ENCODE peak calls at places on chromosome 13, in seven cellular contexts. D is GM12878; N is fibroblast of pulmonary artery; W is GM13977; Y is cardiac muscle cell; S is iPS DF 6.9; I is central memory CD4-positive, alpha-beta T cell. T is an unnamed sample.

GRCh38 chr13:30581582-30581981 is 36.1 kb upstream of the USPL1 start:
- DNase-seq in D (no peak), N (peak; percentile 39), W (peak; percentile 27), Y (peak; percentile 30), S (no peak), I (no peak), T (no peak)

GRCh38 chr13:51158365-51158764 is 47.3 kb upstream of the C13orf42 start:
- DNase-seq in D (no peak), N (no peak), W (no peak), Y (no peak), S (no peak), I (no peak), T (no peak)

GRCh38 chr13:30159446-30159839 is 147.9 kb downstream of the KATNAL1 start:
- DNase-seq in D (no peak), N (peak; percentile 51), W (no peak), Y (no peak), S (no peak), I (no peak), T (no peak)

GRCh38 chr13:80473695-80474094 is 132.8 kb upstream of the SPRY2 start:
- DNase-seq in D (no peak), N (peak; percentile 71), W (no peak), Y (no peak), S (no peak), I (no peak), T (no peak)

GRCh38 chr13:44142911-44143665 is 230.5 kb upstream of the SERP2 start:
- DNase-seq in D (no peak), N (peak; percentile 31), W (no peak), Y (no peak), S (no peak), I (no peak), T (no peak)

GRCh38 chr13:55432814-55433213 is 1707.9 kb upstream of the PRR20A start:
- DNase-seq in D (no peak), N (no peak), W (no peak), Y (no peak), S (no peak), I (no peak), T (no peak)

GRCh38 chr13:112079696-112080095 is 12.7 kb downstream of the SOX1 start:
- DNase-seq in D (no peak), N (peak; percentile 5), W (no peak), Y (no peak), S (no peak), I (no peak), T (no peak)

GRCh38 chr13:48562296-48563066 is 29.6 kb upstream of the RCBTB2 start:
- DNase-seq in D (peak; percentile 98), N (no peak), W (peak; percentile 82), Y (no peak), S (no peak), I (peak; percentile 87), T (no peak)

GRCh38 chr13:30865131-30866009 is 40.7 kb upstream of the MEDAG start:
- DNase-seq in D (no peak), N (peak; percentile 95), W (peak; percentile 78), Y (peak; percentile 90), S (peak; percentile 67), I (peak; percentile 23), T (peak; percentile 78)

GRCh38 chr13:113928701-113929627 is 44.9 kb downstream of the C13orf46 start:
- DNase-seq in D (no peak), N (peak; percentile 75), W (peak; percentile 23), Y (no peak), S (no peak), I (no peak), T (peak; percentile 97)

GRCh38 chr13:33040116-33040515 is 23.9 kb downstream of the KL start:
- DNase-seq in D (no peak), N (no peak), W (no peak), Y (no peak), S (no peak), I (no peak), T (no peak)

GRCh38 chr13:44516771-44517170 is 59.4 kb downstream of the TSC22D1 start:
- DNase-seq in D (no peak), N (no peak), W (no peak), Y (no peak), S (no peak), I (no peak), T (no peak)

GRCh38 chr13:43058836-43059235 is 35.5 kb downstream of the DNAJC15 start:
- DNase-seq in D (no peak), N (peak; percentile 30), W (no peak), Y (no peak), S (no peak), I (no peak), T (no peak)

GRCh38 chr13:103044054-103044453 is 22.2 kb downstream of the SLC10A2 start:
- DNase-seq in D (no peak), N (no peak), W (no peak), Y (no peak), S (no peak), I (no peak), T (no peak)

GRCh38 chr13:76690611-76691010 is 195.6 kb downstream of the KCTD12 start:
- DNase-seq in D (no peak), N (no peak), W (no peak), Y (no peak), S (no peak), I (no peak), T (no peak)

GRCh38 chr13:86608739-86609138 is 809.5 kb upstream of the SLITRK6 start:
- DNase-seq in D (no peak), N (no peak), W (no peak), Y (no peak), S (no peak), I (no peak), T (no peak)

T was measured in heart left ventricle.